ENCODE peak calls at places on chromosomes 11 and 22, in nine cellular contexts. N is Panc1; H is Karpas-422; B is left ventricle myocardium inferior; Q is thyroid gland; Y is HCT116; D is adipocyte; C is neural progenitor cell; F is CD8-positive, alpha-beta memory T cell. W is an unnamed sample.

GRCh38 chr11:115803341-115803740 is 299.1 kb upstream of the CADM1 start:
- DNase-seq in N (no peak), H (no peak), B (no peak), Q (no peak), Y (no peak), D (no peak), C (no peak), F (no peak), W (no peak)

GRCh38 chr11:132078677-132079076 is 708.3 kb downstream of the NTM start:
- DNase-seq in N (no peak), H (no peak), B (no peak), Q (no peak), Y (no peak), D (no peak), C (no peak), F (no peak), W (no peak)

GRCh38 chr11:57764527-57764926 is 2.9 kb downstream of the CTNND1 start:
- DNase-seq in N (no peak), H (no peak), B (no peak), Q (no peak), Y (no peak), D (no peak), C (no peak), F (no peak), W (no peak)

GRCh38 chr11:116390963-116391362 is 381.8 kb downstream of the BUD13 start:
- DNase-seq in N (no peak), H (no peak), B (no peak), Q (no peak), Y (no peak), D (no peak), C (no peak), F (no peak), W (no peak)

GRCh38 chr11:125207866-125208425 is 43.4 kb downstream of the PKNOX2 start:
- DNase-seq in N (no peak), H (no peak), B (no peak), Q (no peak), Y (no peak), D (no peak), C (no peak), F (no peak), W (no peak)

GRCh38 chr11:2472428-2473186 is 27.8 kb downstream of the KCNQ1 start:
- DNase-seq in N (no peak), H (no peak), B (no peak), Q (no peak), Y (no peak), D (no peak), C (no peak), F (no peak), W (no peak)

GRCh38 chr11:65111537-65112225 is at the start of gene TM7SF2:
- DNase-seq in N (peak; percentile 51), H (peak; percentile 99), B (peak; percentile 97), Q (peak; percentile 99), Y (peak; percentile 89), D (peak; percentile 91), C (peak; percentile 99), F (peak; percentile 89), W (peak; percentile 97)

GRCh38 chr11:116082256-116082655 is 578.0 kb upstream of the CADM1 start:
- DNase-seq in N (no peak), H (no peak), B (no peak), Q (no peak), Y (no peak), D (no peak), C (no peak), F (no peak), W (no peak)

GRCh38 chr11:34313099-34313517 is 44.7 kb downstream of the ABTB2 start:
- DNase-seq in N (no peak), H (peak; percentile 76), B (no peak), Q (no peak), Y (no peak), D (no peak), C (no peak), F (peak; percentile 31), W (no peak)

GRCh38 chr11:34314176-34314575 is 43.6 kb downstream of the ABTB2 start:
- DNase-seq in N (no peak), H (no peak), B (no peak), Q (no peak), Y (no peak), D (no peak), C (no peak), F (no peak), W (no peak)

GRCh38 chr11:34317038-34317360 is 40.8 kb downstream of the ABTB2 start:
- DNase-seq in N (no peak), H (no peak), B (no peak), Q (no peak), Y (no peak), D (no peak), C (no peak), F (no peak), W (no peak)

GRCh38 chr11:34316347-34317037 is 41.3 kb downstream of the ABTB2 start:
- DNase-seq in N (no peak), H (no peak), B (no peak), Q (no peak), Y (no peak), D (no peak), C (no peak), F (no peak), W (no peak)

GRCh38 chr11:34315006-34315793 is 42.6 kb downstream of the ABTB2 start:
- DNase-seq in N (no peak), H (no peak), B (no peak), Q (no peak), Y (no peak), D (no peak), C (no peak), F (no peak), W (no peak)
- H3K4me1 ChIP-seq in N (peaks cover 15% of the 10 kb centered on the region), H (peaks cover 20% of the 10 kb centered on the region), B (peaks cover 67% of the 10 kb centered on the region), Q (peaks cover 5% of the 10 kb centered on the region), Y (peaks cover 24% of the 10 kb centered on the region), D (peaks cover 24% of the 10 kb centered on the region), C (no peaks in the 10 kb centered on the region), F (peaks cover 9% of the 10 kb centered on the region), W (peaks cover 17% of the 10 kb centered on the region)

GRCh38 chr11:26993965-26994446 is at the start of gene FIBIN:
- DNase-seq in N (no peak), H (no peak), B (peak; percentile 22), Q (peak; percentile 49), Y (no peak), D (peak; percentile 90), C (peak; percentile 35), F (no peak), W (peak; percentile 75)

GRCh38 chr11:26994579-26995210 is 783 bp downstream of the FIBIN start:
- DNase-seq in N (no peak), H (no peak), B (no peak), Q (peak; percentile 61), Y (no peak), D (no peak), C (no peak), F (no peak), W (peak; percentile 16)

GRCh38 chr11:26996056-26996455 is 2.1 kb downstream of the FIBIN start:
- DNase-seq in N (no peak), H (no peak), B (no peak), Q (no peak), Y (no peak), D (no peak), C (no peak), F (no peak), W (no peak)

GRCh38 chr11:26987726-26988125 is 6.2 kb upstream of the FIBIN start:
- DNase-seq in N (no peak), H (no peak), B (no peak), Q (no peak), Y (no peak), D (no peak), C (no peak), F (no peak), W (no peak)

DNA sequence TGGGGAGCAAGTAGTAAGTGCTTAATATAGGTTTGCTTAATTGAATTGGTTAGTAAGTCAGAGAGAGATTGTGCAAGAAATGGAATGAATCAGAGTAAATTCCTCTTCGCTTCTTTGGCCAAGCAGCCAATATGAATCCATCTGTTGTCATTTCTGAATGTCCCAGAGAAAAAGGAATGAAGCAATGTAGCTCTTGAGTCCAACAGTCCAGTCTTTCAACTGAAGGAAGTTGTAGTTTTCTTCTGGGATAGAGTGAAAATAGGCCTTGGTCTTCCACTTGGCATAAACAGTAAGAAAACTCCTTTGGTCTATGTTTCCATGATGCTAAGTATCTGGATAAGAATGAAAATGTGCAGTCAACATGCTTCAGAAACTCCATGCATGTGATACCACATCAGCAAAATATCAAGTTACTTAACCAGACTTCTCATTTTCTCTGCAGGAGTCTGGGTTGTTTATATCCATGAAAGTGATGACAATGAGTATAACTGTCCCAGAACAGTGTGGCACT is 1.8 kb upstream of the FIBIN start:
- DNase-seq in N (no peak), H (no peak), B (no peak), Q (no peak), Y (no peak), D (peak; percentile 93), C (no peak), F (no peak), W (no peak)
- H3K4me1 ChIP-seq in N (no peaks in the 10 kb centered on the region), H (no peaks in the 10 kb centered on the region), B (no peaks in the 10 kb centered on the region), Q (peaks cover 5% of the 10 kb centered on the region), Y (no peaks in the 10 kb centered on the region), D (peaks cover 47% of the 10 kb centered on the region), C (peaks cover 8% of the 10 kb centered on the region), F (no peaks in the 10 kb centered on the region), W (no peaks in the 10 kb centered on the region)

DNA sequence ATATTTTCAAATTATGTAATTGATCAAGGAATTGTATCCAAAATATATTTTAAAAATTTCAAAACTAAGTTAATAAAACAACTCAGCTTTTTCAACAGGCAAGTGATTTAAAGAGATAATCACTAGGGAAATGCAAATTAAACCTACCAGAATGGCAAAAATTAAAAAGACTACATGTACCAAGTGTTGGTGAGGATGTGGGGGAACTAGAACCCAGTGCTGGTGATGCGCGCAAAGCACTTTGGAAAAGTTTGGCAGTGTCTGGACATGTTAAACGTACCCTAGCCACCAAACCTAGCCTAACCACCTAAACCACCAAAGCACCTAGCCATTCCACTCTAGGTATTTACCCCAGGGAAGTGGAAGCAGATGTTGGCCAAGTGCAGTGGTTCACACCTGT is 22.9 kb downstream of the PACSIN2 start:
- DNase-seq in N (no peak), H (no peak), B (no peak), Q (no peak), Y (no peak), D (no peak), C (no peak), F (no peak), W (no peak)
- H3K4me1 ChIP-seq in N (peaks cover 19% of the 10 kb centered on the region), H (peaks cover 26% of the 10 kb centered on the region), B (peaks cover 60% of the 10 kb centered on the region), Q (peaks cover 53% of the 10 kb centered on the region), Y (peaks cover 32% of the 10 kb centered on the region), D (peaks cover 57% of the 10 kb centered on the region), C (no peaks in the 10 kb centered on the region), F (no peaks in the 10 kb centered on the region), W (peaks cover 15% of the 10 kb centered on the region)

GRCh38 chr22:36359172-36359973 is 28.4 kb downstream of the MYH9 start:
- DNase-seq in N (no peak), H (peak; percentile 69), B (no peak), Q (peak; percentile 48), Y (no peak), D (no peak), C (no peak), F (no peak), W (peak; percentile 50)

GRCh38 chr22:36362819-36363377 is 24.9 kb downstream of the MYH9 start:
- DNase-seq in N (no peak), H (no peak), B (no peak), Q (no peak), Y (no peak), D (peak; percentile 62), C (no peak), F (no peak), W (peak; percentile 12)

GRCh38 chr22:36360011-36360410 is 27.8 kb downstream of the MYH9 start:
- DNase-seq in N (no peak), H (no peak), B (no peak), Q (no peak), Y (no peak), D (no peak), C (peak; percentile 50), F (no peak), W (no peak)

GRCh38 chr22:36362077-36362476 is 25.7 kb downstream of the MYH9 start:
- DNase-seq in N (no peak), H (no peak), B (no peak), Q (no peak), Y (no peak), D (no peak), C (no peak), F (no peak), W (no peak)

GRCh38 chr22:36360871-36361383 is 26.8 kb downstream of the MYH9 start:
- DNase-seq in N (no peak), H (no peak), B (no peak), Q (peak; percentile 50), Y (no peak), D (peak; percentile 68), C (no peak), F (no peak), W (peak; percentile 48)
- H3K4me1 ChIP-seq in N (peaks cover 92% of the 10 kb centered on the region), H (peaks cover 75% of the 10 kb centered on the region), B (peaks cover 99% of the 10 kb centered on the region), Q (peaks cover 75% of the 10 kb centered on the region), Y (peaks cover 96% of the 10 kb centered on the region), D (peaks cover 67% of the 10 kb centered on the region), C (peaks cover 58% of the 10 kb centered on the region), F (peaks cover 98% of the 10 kb centered on the region), W (peaks cover 65% of the 10 kb centered on the region)

W was measured in right cardiac atrium.